ENCODE peak calls at places on chromosomes 5 and 9, in eight cellular contexts. K is T-helper 1 cell; J is activated CD4-positive, alpha-beta T cell treated with anti-CD3 and anti-CD28 coated beads for 24 hours; H is Daoy; W is AG09309; G is left lung; A is colonic mucosa; Z is astrocyte of the cerebellum. X is an unnamed sample.

GRCh38 chr5:179290681-179291540 is 54.4 kb downstream of the ADAMTS2 start:
- DNase-seq in K (no peak), J (no peak), H (no peak), W (no peak), G (peak; percentile 61), A (no peak), Z (no peak), X (no peak)

GRCh38 chr5:179319741-179320281 is 25.4 kb downstream of the ADAMTS2 start:
- DNase-seq in K (no peak), J (no peak), H (no peak), W (no peak), G (peak; percentile 60), A (no peak), Z (no peak), X (no peak)

GRCh38 chr5:14917719-14918118 is 46.1 kb upstream of the ANKH start:
- DNase-seq in K (no peak), J (no peak), H (no peak), W (no peak), G (no peak), A (no peak), Z (no peak), X (no peak)

GRCh38 chr5:172769598-172770373 is 1.2 kb downstream of the DUSP1 start:
- DNase-seq in K (peak; percentile 29), J (no peak), H (no peak), W (no peak), G (no peak), A (no peak), Z (no peak), X (no peak)

GRCh38 chr5:54249210-54250028 is 61.0 kb downstream of the ARL15 start:
- DNase-seq in K (peak; percentile 8), J (no peak), H (peak; percentile 10), W (no peak), G (no peak), A (peak; percentile 53), Z (no peak), X (no peak)

GRCh38 chr9:112072721-112073553 is 102.2 kb downstream of the SUSD1 start:
- DNase-seq in K (no peak), J (no peak), H (peak; percentile 77), W (peak; percentile 98), G (no peak), A (peak; percentile 19), Z (peak; percentile 67), X (no peak)

GRCh38 chr5:10401499-10401898 is 40.2 kb upstream of the ROPN1L start:
- DNase-seq in K (no peak), J (no peak), H (no peak), W (no peak), G (no peak), A (no peak), Z (no peak), X (no peak)

GRCh38 chr5:124262443-124262842 is 484.0 kb downstream of the ZNF608 start:
- DNase-seq in K (no peak), J (no peak), H (no peak), W (no peak), G (no peak), A (no peak), Z (peak; percentile 13), X (no peak)

GRCh38 chr5:103886826-103887225 is 324.2 kb upstream of the NUDT12 start:
- DNase-seq in K (no peak), J (no peak), H (no peak), W (no peak), G (no peak), A (no peak), Z (no peak), X (no peak)

GRCh38 chr5:180869587-180869986 is 8.5 kb upstream of the ZFP62 start:
- DNase-seq in K (no peak), J (no peak), H (no peak), W (no peak), G (no peak), A (no peak), Z (no peak), X (no peak)

GRCh38 chr5:18395126-18396110 is 761.2 kb downstream of the TAF11L14 start:
- DNase-seq in K (no peak), J (no peak), H (peak; percentile 18), W (no peak), G (peak; percentile 19), A (no peak), Z (no peak), X (no peak)

GRCh38 chr9:131826966-131827525 is 87.2 kb upstream of the RAPGEF1 start:
- DNase-seq in K (no peak), J (no peak), H (peak; percentile 45), W (no peak), G (no peak), A (no peak), Z (no peak), X (no peak)

GRCh38 chr5:15748266-15748665 is 248.3 kb downstream of the FBXL7 start:
- DNase-seq in K (no peak), J (no peak), H (no peak), W (no peak), G (no peak), A (no peak), Z (no peak), X (no peak)

GRCh38 chr9:1871486-1872181 is 143.5 kb upstream of the SMARCA2 start:
- DNase-seq in K (no peak), J (no peak), H (peak; percentile 24), W (no peak), G (no peak), A (no peak), Z (no peak), X (no peak)

GRCh38 chr9:1913931-1914330 is 101.2 kb upstream of the SMARCA2 start:
- DNase-seq in K (no peak), J (no peak), H (no peak), W (no peak), G (no peak), A (no peak), Z (no peak), X (no peak)

GRCh38 chr9:18568969-18569368 is 95.0 kb downstream of the ADAMTSL1 start:
- DNase-seq in K (no peak), J (no peak), H (peak; percentile 21), W (no peak), G (no peak), A (no peak), Z (no peak), X (no peak)

GRCh38 chr9:79858509-79858908 is 286.7 kb downstream of the TLE4 start:
- DNase-seq in K (no peak), J (no peak), H (peak; percentile 70), W (peak; percentile 4), G (no peak), A (no peak), Z (no peak), X (no peak)

GRCh38 chr5:66713998-66714397 is 117.8 kb downstream of the MAST4 start:
- DNase-seq in K (no peak), J (no peak), H (peak; percentile 84), W (no peak), G (no peak), A (no peak), Z (peak; percentile 62), X (no peak)

GRCh38 chr5:131488463-131488862 is 146.6 kb downstream of the RAPGEF6 start:
- DNase-seq in K (no peak), J (no peak), H (no peak), W (peak; percentile 20), G (no peak), A (no peak), Z (no peak), X (no peak)

GRCh38 chr5:10524376-10525123 is 39.3 kb upstream of the ANKRD33B start:
- DNase-seq in K (no peak), J (no peak), H (peak; percentile 83), W (peak; percentile 93), G (no peak), A (no peak), Z (peak; percentile 91), X (no peak)

GRCh38 chr9:131597246-131597645 is 51.9 kb downstream of the PRRT1B start:
- DNase-seq in K (no peak), J (no peak), H (no peak), W (no peak), G (no peak), A (no peak), Z (no peak), X (no peak)

GRCh38 chr9:133491656-133491925 is 12.7 kb upstream of the SLC2A6 start:
- DNase-seq in K (no peak), J (no peak), H (no peak), W (no peak), G (peak; percentile 25), A (no peak), Z (no peak), X (no peak)

GRCh38 chr9:17018001-17018491 is 116.8 kb upstream of the CNTLN start:
- DNase-seq in K (no peak), J (no peak), H (peak; percentile 55), W (peak; percentile 76), G (peak; percentile 31), A (no peak), Z (peak; percentile 31), X (no peak)

GRCh38 chr9:123069010-123069481 is 35.6 kb downstream of the GPR21 start:
- DNase-seq in K (no peak), J (no peak), H (peak; percentile 88), W (peak; percentile 96), G (no peak), A (no peak), Z (peak; percentile 93), X (no peak)

GRCh38 chr5:138936225-138936967 is 61.3 kb upstream of the LRRTM2 start:
- DNase-seq in K (no peak), J (no peak), H (no peak), W (no peak), G (peak; percentile 52), A (no peak), Z (no peak), X (no peak)

GRCh38 chr5:23461576-23461975 is 45.8 kb upstream of the PRDM9 start:
- DNase-seq in K (no peak), J (no peak), H (no peak), W (no peak), G (no peak), A (no peak), Z (no peak), X (no peak)

GRCh38 chr9:113886933-113887332 is 10.8 kb downstream of the ZNF618 start:
- DNase-seq in K (no peak), J (no peak), H (peak; percentile 43), W (no peak), G (no peak), A (no peak), Z (no peak), X (no peak)

GRCh38 chr9:96150324-96151023 is 151.5 kb downstream of the HSD17B3 start:
- DNase-seq in K (no peak), J (peak; percentile 24), H (peak; percentile 27), W (no peak), G (no peak), A (no peak), Z (no peak), X (peak; percentile 18)

GRCh38 chr9:123246534-123246933 is 21.9 kb downstream of the STRBP start:
- DNase-seq in K (no peak), J (no peak), H (no peak), W (no peak), G (no peak), A (no peak), Z (peak; percentile 32), X (no peak)

GRCh38 chr9:36151306-36152210 is 15.0 kb downstream of the GLIPR2 start:
- DNase-seq in K (peak; percentile 82), J (peak; percentile 79), H (peak; percentile 93), W (no peak), G (peak; percentile 92), A (peak; percentile 57), Z (no peak), X (peak; percentile 84)

X was measured in T-cell.